ENCODE peak calls at places on chromosomes 12 and 14, in seven cellular contexts. X is omental fat pad, J is body of pancreas, Z is NCI-H1092 treated with DMSO at 0.1 percent for 48 hours, A is H9, W is GM19239, Y is GM12865. Q is an unnamed sample.
A peak's percentile ranks its signal among the peaks of the same experiment; 100 is the strongest.

GRCh38 chr12:46168426-46168825 is 100.4 kb downstream of the SLC38A1 start:
- DNase-seq in X (no peak), J (no peak), Z (no peak), A (no peak), W (no peak), Y (no peak), Q (no peak)

GRCh38 chr14:36471431-36471830 is 48.6 kb downstream of the NKX2-1 start:
- DNase-seq in X (no peak), J (no peak), Z (no peak), A (no peak), W (no peak), Y (no peak), Q (no peak)

GRCh38 chr12:77999074-77999715 is 168.5 kb downstream of the NAV3 start:
- DNase-seq in X (no peak), J (no peak), Z (no peak), A (no peak), W (peak; percentile 1), Y (peak; percentile 52), Q (no peak)

GRCh38 chr14:59918824-59919581 is 941 bp upstream of the LRRC9 start:
- DNase-seq in X (no peak), J (peak; percentile 19), Z (peak; percentile 77), A (no peak), W (no peak), Y (peak; percentile 21), Q (no peak)

GRCh38 chr14:36221097-36221496 is 44.6 kb upstream of the PTCSC3 start:
- DNase-seq in X (no peak), J (no peak), Z (peak; percentile 29), A (no peak), W (no peak), Y (no peak), Q (no peak)

GRCh38 chr14:34488528-34488927 is 26.5 kb upstream of the SPTSSA start:
- DNase-seq in X (no peak), J (no peak), Z (no peak), A (no peak), W (no peak), Y (no peak), Q (no peak)

GRCh38 chr12:78406776-78407335 is 457.7 kb upstream of the SYT1 start:
- DNase-seq in X (no peak), J (no peak), Z (peak; percentile 47), A (no peak), W (no peak), Y (peak; percentile 44), Q (no peak)

GRCh38 chr12:104057771-104058197 is 6.5 kb upstream of the HCFC2 start:
- DNase-seq in X (no peak), J (no peak), Z (peak; percentile 27), A (no peak), W (no peak), Y (peak; percentile 34), Q (peak; percentile 9)

GRCh38 chr12:71243375-71243774 is 85.6 kb upstream of the TSPAN8 start:
- DNase-seq in X (no peak), J (no peak), Z (no peak), A (no peak), W (no peak), Y (no peak), Q (no peak)

GRCh38 chr12:112996501-112996900 is 18.2 kb downstream of the OAS2 start:
- DNase-seq in X (no peak), J (no peak), Z (no peak), A (peak; percentile 12), W (no peak), Y (no peak), Q (no peak)

GRCh38 chr12:95848575-95849388 is 10.0 kb upstream of the SNRPF start:
- DNase-seq in X (no peak), J (peak; percentile 48), Z (peak; percentile 3), A (no peak), W (no peak), Y (no peak), Q (peak; percentile 39)

GRCh38 chr12:58728397-58728796 is 191.9 kb downstream of the LRIG3 start:
- DNase-seq in X (no peak), J (no peak), Z (no peak), A (no peak), W (no peak), Y (no peak), Q (no peak)

GRCh38 chr12:32025906-32026305 is 66.7 kb downstream of the RESF1 start:
- DNase-seq in X (no peak), J (no peak), Z (no peak), A (no peak), W (peak; percentile 7), Y (peak; percentile 63), Q (peak; percentile 80)

GRCh38 chr12:28563926-28564325 is 373.7 kb downstream of the CCDC91 start:
- DNase-seq in X (no peak), J (no peak), Z (no peak), A (no peak), W (no peak), Y (no peak), Q (no peak)

GRCh38 chr14:75011356-75012097 is 8.8 kb downstream of the EIF2B2 start:
- DNase-seq in X (no peak), J (no peak), Z (no peak), A (no peak), W (no peak), Y (no peak), Q (no peak)

GRCh38 chr14:102949801-102950451 is 27.5 kb downstream of the AMN start:
- DNase-seq in X (no peak), J (peak; percentile 34), Z (peak; percentile 93), A (no peak), W (no peak), Y (no peak), Q (no peak)

GRCh38 chr12:109947511-109947910 is 47.4 kb downstream of the TCHP start:
- DNase-seq in X (no peak), J (no peak), Z (no peak), A (no peak), W (no peak), Y (no peak), Q (no peak)

Q was measured in DND-41.